ENCODE peak calls at places on chromosomes 4 and X, in ten cellular contexts. W, Z, J, H, T, K, V, U, X and A are unnamed samples.

GRCh38 chr4:99076292-99076976 is 12.2 kb downstream of the ADH5 start:
- DNase-seq in W (no peak), Z (no peak), J (no peak), H (no peak), T (no peak), K (no peak), V (no peak), U (no peak), X (no peak), A (no peak)

GRCh38 chrX:13023526-13024469 is 20.6 kb downstream of the FAM9C start:
- DNase-seq in W (no peak), Z (no peak), J (no peak), H (no peak), T (peak; percentile 11), K (no peak), V (no peak), U (no peak), X (no peak), A (no peak)

GRCh38 chr4:113398441-113399143 is 349.1 kb downstream of the ANK2 start:
- DNase-seq in W (no peak), Z (no peak), J (no peak), H (no peak), T (no peak), K (no peak), V (no peak), U (no peak), X (no peak), A (no peak)

GRCh38 chrX:136262241-136262640 is 11.0 kb upstream of the MAP7D3 start:
- DNase-seq in W (no peak), Z (no peak), J (no peak), H (no peak), T (no peak), K (no peak), V (no peak), U (no peak), X (no peak), A (no peak)

GRCh38 chrX:77628294-77629025 is 157.6 kb downstream of the ATRX start:
- DNase-seq in W (no peak), Z (no peak), J (no peak), H (no peak), T (no peak), K (no peak), V (no peak), U (peak; percentile 2), X (no peak), A (peak; percentile 5)

GRCh38 chr4:5365071-5366008 is 314.1 kb downstream of the STK32B start:
- DNase-seq in W (peak; percentile 27), Z (peak; percentile 98), J (no peak), H (no peak), T (peak; percentile 63), K (no peak), V (no peak), U (peak; percentile 47), X (peak; percentile 97), A (no peak)

GRCh38 chr4:67549123-67549522 is 3.8 kb upstream of the CENPC start:
- DNase-seq in W (peak; percentile 15), Z (peak; percentile 29), J (no peak), H (no peak), T (no peak), K (no peak), V (no peak), U (peak; percentile 59), X (no peak), A (peak; percentile 54)

GRCh38 chr4:169238445-169238844 is 32.3 kb downstream of the SH3RF1 start:
- DNase-seq in W (no peak), Z (no peak), J (no peak), H (no peak), T (peak; percentile 16), K (no peak), V (no peak), U (peak; percentile 67), X (peak; percentile 47), A (no peak)

GRCh38 chrX:38215141-38215540 is 5.5 kb downstream of the SRPX start:
- DNase-seq in W (no peak), Z (no peak), J (no peak), H (no peak), T (no peak), K (no peak), V (no peak), U (peak; percentile 25), X (peak; percentile 75), A (no peak)

GRCh38 chrX:120797201-120797938 is 78.3 kb downstream of the CT47B1 start:
- DNase-seq in W (no peak), Z (no peak), J (no peak), H (no peak), T (no peak), K (no peak), V (no peak), U (peak; percentile 78), X (no peak), A (no peak)

GRCh38 chr4:10456270-10457254 is 664 bp downstream of the ZNF518B start:
- DNase-seq in W (no peak), Z (peak; percentile 56), J (peak; percentile 73), H (peak; percentile 74), T (peak; percentile 37), K (peak; percentile 33), V (peak; percentile 26), U (peak; percentile 56), X (peak; percentile 56), A (peak; percentile 74)

GRCh38 chr4:140653718-140654515 is 85.2 kb upstream of the UCP1 start:
- DNase-seq in W (no peak), Z (no peak), J (no peak), H (no peak), T (no peak), K (no peak), V (no peak), U (peak; percentile 20), X (peak; percentile 49), A (no peak)

GRCh38 chr4:185115827-185116232 is 27.2 kb upstream of the SLC25A4 start:
- DNase-seq in W (peak; percentile 79), Z (peak; percentile 11), J (peak; percentile 86), H (peak; percentile 80), T (peak; percentile 95), K (peak; percentile 72), V (peak; percentile 72), U (peak; percentile 51), X (peak; percentile 94), A (peak; percentile 94)
- TF ChIP-seq POLR2A in W (no peak), Z (no peak), J (peak; percentile 24), H (peak; percentile 36), T (peak; percentile 86), K (no peak), V (no peak), U (no peak), X (no peak), A (no peak)

DNA sequence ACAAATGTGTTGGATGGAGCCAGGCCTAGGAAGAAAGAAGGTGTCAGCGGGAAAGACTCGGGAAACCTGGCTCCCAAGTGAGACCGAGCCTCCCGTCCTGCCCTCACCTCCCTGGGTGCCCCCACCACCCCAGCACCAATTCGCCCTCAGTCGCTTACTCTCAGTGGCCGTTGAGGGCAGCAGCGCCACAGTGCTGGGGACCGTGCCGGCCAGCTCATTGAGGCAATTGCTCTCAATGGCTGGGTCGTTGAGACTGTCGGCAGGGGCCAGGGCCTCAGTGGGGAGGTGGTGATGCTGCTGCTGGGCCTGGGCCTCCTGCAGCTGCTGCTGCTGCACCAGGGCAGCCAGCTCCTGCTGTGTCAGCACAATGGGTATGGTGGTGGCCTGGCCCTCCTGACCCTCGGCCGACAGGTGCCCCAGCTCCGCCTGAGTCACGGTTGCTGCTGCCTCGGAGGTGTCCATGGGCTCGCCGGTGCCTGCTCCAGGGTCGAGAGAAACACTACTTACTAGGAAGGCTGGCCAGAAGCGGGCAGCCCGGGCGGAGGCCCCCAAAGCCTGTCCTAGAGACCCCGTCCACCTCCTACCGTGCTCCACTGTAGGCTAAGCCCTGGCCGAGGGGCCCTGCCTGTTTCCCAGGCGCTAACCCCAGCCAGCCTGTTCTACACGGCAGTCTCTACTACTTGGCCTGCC is 7.4 kb upstream of the RENBP start:
- DNase-seq in W (no peak), Z (no peak), J (no peak), H (no peak), T (no peak), K (no peak), V (no peak), U (no peak), X (no peak), A (no peak)
- TF ChIP-seq POLR2A in W (no peak), Z (no peak), J (no peak), H (no peak), T (no peak), K (no peak), V (no peak), U (no peak), X (no peak), A (no peak)

GRCh38 chr4:48137766-48138349 is 3.8 kb upstream of the TXK start:
- DNase-seq in W (no peak), Z (no peak), J (no peak), H (no peak), T (no peak), K (no peak), V (no peak), U (no peak), X (no peak), A (no peak)

GRCh38 chr4:48138936-48139335 is 4.9 kb upstream of the TXK start:
- DNase-seq in W (no peak), Z (no peak), J (no peak), H (no peak), T (no peak), K (no peak), V (no peak), U (no peak), X (no peak), A (no peak)

GRCh38 chr4:48141048-48141447 is 7.0 kb upstream of the TXK start:
- DNase-seq in W (peak; percentile 20), Z (peak; percentile 33), J (no peak), H (no peak), T (no peak), K (no peak), V (no peak), U (peak; percentile 56), X (peak; percentile 56), A (peak; percentile 62)

GRCh38 chr4:48138511-48138910 is 4.5 kb upstream of the TXK start:
- DNase-seq in W (no peak), Z (no peak), J (no peak), H (no peak), T (no peak), K (no peak), V (no peak), U (no peak), X (no peak), A (no peak)

GRCh38 chr4:48139688-48140087 is 5.6 kb upstream of the TXK start:
- DNase-seq in W (no peak), Z (no peak), J (no peak), H (no peak), T (no peak), K (no peak), V (no peak), U (peak; percentile 68), X (peak; percentile 32), A (peak; percentile 4)
- TF ChIP-seq POLR2A in W (no peak), Z (no peak), J (no peak), H (no peak), T (no peak), K (no peak), V (no peak), U (no peak), X (no peak), A (no peak)

GRCh38 chr4:62344474-62344873 is 1144.3 kb downstream of the ADGRL3 start:
- DNase-seq in W (no peak), Z (no peak), J (no peak), H (no peak), T (no peak), K (no peak), V (no peak), U (no peak), X (no peak), A (no peak)

GRCh38 chr4:62342346-62342745 is 1142.2 kb downstream of the ADGRL3 start:
- DNase-seq in W (no peak), Z (no peak), J (no peak), H (no peak), T (no peak), K (no peak), V (no peak), U (no peak), X (no peak), A (no peak)

GRCh38 chr4:62344915-62345314 is 1144.8 kb downstream of the ADGRL3 start:
- DNase-seq in W (no peak), Z (no peak), J (no peak), H (no peak), T (no peak), K (no peak), V (no peak), U (no peak), X (no peak), A (no peak)
- TF ChIP-seq POLR2A in W (no peak), Z (no peak), J (no peak), H (no peak), T (no peak), K (no peak), V (no peak), U (no peak), X (no peak), A (no peak)